ENCODE peak calls at places on chromosome 14, in six cellular contexts. U is Peyer's patch, J is ascending aorta, D is AG10803, X is fibroblast of pulmonary artery, G is GM06990. R is an unnamed sample.
A peak's percentile ranks its signal among the peaks of the same experiment; 100 is the strongest.

GRCh38 chr14:102973706-102974280 is 51.3 kb downstream of the AMN start:
- DNase-seq in U (no peak), J (no peak), D (no peak), X (no peak), G (no peak), R (no peak)

GRCh38 chr14:57057803-57058202 is 210.9 kb downstream of the EXOC5 start:
- DNase-seq in U (no peak), J (no peak), D (no peak), X (no peak), G (no peak), R (no peak)

GRCh38 chr14:21069388-21070082 is 569 bp upstream of the ARHGEF40 start:
- DNase-seq in U (no peak), J (no peak), D (peak; percentile 37), X (peak; percentile 43), G (no peak), R (no peak)

GRCh38 chr14:100160534-100160916 is 1.1 kb upstream of the DEGS2 start:
- DNase-seq in U (no peak), J (no peak), D (no peak), X (no peak), G (no peak), R (no peak)

GRCh38 chr14:50804181-50804721 is 26.7 kb downstream of the NIN start:
- DNase-seq in U (no peak), J (no peak), D (peak; percentile 85), X (peak; percentile 77), G (no peak), R (no peak)

GRCh38 chr14:87432698-87433097 is 560.3 kb downstream of the GALC start:
- DNase-seq in U (no peak), J (no peak), D (no peak), X (no peak), G (no peak), R (no peak)

GRCh38 chr14:95601650-95602049 is 66.8 kb downstream of the GLRX5 start:
- DNase-seq in U (no peak), J (no peak), D (no peak), X (no peak), G (no peak), R (no peak)

GRCh38 chr14:32329690-32330290 is 692 bp downstream of the AKAP6 start:
- DNase-seq in U (no peak), J (no peak), D (no peak), X (no peak), G (no peak), R (no peak)

GRCh38 chr14:21155963-21156362 is at the start of gene OR5AU1:
- DNase-seq in U (no peak), J (no peak), D (no peak), X (no peak), G (no peak), R (no peak)

DNA sequence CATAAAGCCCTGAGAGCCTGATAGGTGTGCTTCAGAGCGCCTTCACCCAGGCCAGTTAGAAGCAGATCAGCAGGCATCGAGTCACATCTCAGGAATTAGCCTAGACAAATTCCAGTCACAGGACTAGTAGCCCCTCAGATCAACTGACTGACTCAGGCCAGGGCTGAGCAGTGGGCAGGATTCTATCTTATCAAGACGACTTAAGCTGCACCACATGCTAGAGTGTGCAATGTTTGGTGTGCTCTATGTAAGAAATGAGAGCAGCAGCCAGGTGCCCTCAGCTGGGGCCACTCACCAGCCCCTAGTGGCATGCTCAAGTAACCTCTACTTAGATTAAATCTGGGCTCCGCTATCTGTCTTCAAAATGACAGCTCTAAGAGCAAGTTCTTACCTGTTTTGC is 19.7 kb upstream of the NGB start:
- DNase-seq in U (no peak), J (no peak), D (no peak), X (no peak), G (no peak), R (no peak)
- TF ChIP-seq CTCF in U (no peak), J (no peak), D (no peak), X (no peak), G (no peak), R (no peak)

GRCh38 chr14:97705976-97706375 is 908.8 kb downstream of the VRK1 start:
- DNase-seq in U (no peak), J (no peak), D (no peak), X (no peak), G (no peak), R (no peak)

GRCh38 chr14:97706814-97707213 is 909.6 kb downstream of the VRK1 start:
- DNase-seq in U (no peak), J (no peak), D (no peak), X (no peak), G (no peak), R (no peak)

GRCh38 chr14:97705107-97705506 is 907.9 kb downstream of the VRK1 start:
- DNase-seq in U (no peak), J (no peak), D (no peak), X (no peak), G (no peak), R (no peak)

GRCh38 chr14:97709552-97709951 is 912.4 kb downstream of the VRK1 start:
- DNase-seq in U (peak; percentile 55), J (no peak), D (no peak), X (no peak), G (no peak), R (no peak)

DNA sequence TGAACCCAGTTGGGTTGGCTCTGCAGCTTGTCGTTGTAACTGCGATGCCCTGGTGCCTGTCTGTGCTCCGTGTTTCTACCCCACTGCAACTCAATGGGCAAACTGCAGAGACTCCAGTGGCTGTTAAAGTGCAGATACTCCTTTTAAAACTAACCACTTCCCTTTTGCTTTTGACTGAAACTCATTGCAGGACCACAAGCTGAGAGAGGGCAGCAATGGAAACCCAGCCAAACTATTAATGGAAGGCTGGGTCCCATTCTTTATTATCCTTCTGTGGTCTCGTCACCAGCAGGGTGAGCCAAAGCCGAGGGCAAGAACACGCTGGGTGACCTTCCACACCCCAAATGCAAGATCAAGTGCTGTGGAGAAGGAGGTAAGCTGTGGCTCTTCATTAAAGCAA is 910.4 kb downstream of the VRK1 start:
- DNase-seq in U (no peak), J (no peak), D (no peak), X (no peak), G (peak; percentile 50), R (no peak)
- TF ChIP-seq CTCF in U (no peak), J (no peak), D (no peak), X (no peak), G (peak; percentile 16), R (no peak)

GRCh38 chr14:38904959-38905358 is 198.1 kb downstream of the SEC23A start:
- DNase-seq in U (no peak), J (no peak), D (no peak), X (no peak), G (no peak), R (no peak)
- TF ChIP-seq CTCF in U (no peak), J (no peak), D (no peak), X (no peak), G (no peak), R (no peak)

DNA sequence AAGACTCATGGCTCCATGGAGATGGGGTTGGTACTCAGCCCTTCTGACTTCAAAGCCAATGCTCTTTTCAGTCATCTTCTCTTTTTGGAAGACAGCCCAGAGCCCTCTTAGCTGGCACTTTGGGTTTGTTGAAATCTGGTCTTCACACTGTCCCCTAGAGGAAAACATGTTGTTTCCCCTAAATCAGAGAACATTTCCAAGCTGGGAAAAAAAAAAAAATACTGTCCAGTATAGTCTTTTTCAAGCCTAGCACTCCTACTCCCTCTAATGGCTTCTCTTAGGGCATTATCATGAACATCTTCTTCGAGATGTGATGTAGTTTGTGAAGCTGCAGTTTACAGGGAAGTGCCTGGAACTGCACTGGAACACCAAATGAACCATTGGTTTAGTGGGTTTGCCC is 3.0 kb upstream of the ZC3H14 start:
- DNase-seq in U (no peak), J (no peak), D (peak; percentile 76), X (peak; percentile 69), G (no peak), R (no peak)
- TF ChIP-seq CTCF in U (peak; percentile 17), J (no peak), D (peak; percentile 70), X (peak; percentile 52), G (peak; percentile 28), R (no peak)

DNA sequence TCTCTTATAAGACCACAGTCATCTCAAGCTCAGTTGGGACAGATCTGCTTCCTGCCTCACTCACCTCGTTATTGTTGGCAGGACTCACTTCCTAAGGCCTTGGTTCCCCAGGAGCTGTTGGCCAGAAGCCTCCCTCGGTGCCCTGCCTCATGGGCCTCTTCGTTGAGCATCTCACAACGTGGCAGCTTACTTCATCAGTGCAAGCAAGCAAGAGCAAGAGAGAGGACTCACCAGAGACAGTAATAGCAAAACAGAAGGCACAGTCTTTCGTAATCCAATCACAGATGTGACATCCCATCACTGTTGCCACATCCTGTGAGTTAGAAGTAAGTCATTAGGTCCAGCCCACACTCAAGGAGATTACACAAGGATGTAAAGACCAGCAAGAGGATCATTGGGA is 5.1 kb upstream of the NUMB start:
- DNase-seq in U (no peak), J (peak; percentile 32), D (peak; percentile 99), X (peak; percentile 98), G (peak; percentile 43), R (peak; percentile 24)
- TF ChIP-seq CTCF in U (no peak), J (no peak), D (no peak), X (no peak), G (no peak), R (no peak)

GRCh38 chr14:60085085-60085484 is 6.6 kb upstream of the PCNX4 start:
- DNase-seq in U (no peak), J (no peak), D (peak; percentile 65), X (peak; percentile 69), G (no peak), R (no peak)

GRCh38 chr14:60085693-60086092 is 6.0 kb upstream of the PCNX4 start:
- DNase-seq in U (no peak), J (no peak), D (no peak), X (no peak), G (no peak), R (no peak)

GRCh38 chr14:60079723-60080122 is 12.0 kb upstream of the PCNX4 start:
- DNase-seq in U (no peak), J (no peak), D (no peak), X (no peak), G (no peak), R (no peak)
- TF ChIP-seq CTCF in U (no peak), J (no peak), D (peak; percentile 11), X (peak; percentile 26), G (peak; percentile 14), R (no peak)

DNA sequence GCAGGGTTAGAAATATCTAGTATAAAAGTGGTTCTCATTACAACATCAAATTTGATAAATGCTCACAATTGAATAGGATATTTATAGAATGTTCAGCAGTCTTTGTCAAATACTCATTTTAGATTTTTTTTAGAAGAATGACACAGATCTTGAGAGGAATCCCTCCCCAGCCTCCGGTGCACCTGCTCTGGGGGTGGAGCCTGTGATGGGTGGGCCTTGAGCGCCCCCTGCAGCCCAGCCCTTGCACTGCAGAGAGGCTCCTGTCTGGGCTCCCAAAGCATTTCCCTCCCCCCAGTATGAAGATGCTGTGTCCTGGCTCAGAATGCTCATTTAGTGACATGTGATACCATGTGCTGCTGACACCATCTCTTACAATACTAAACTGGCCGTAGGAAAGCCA is 792.3 kb downstream of the TMEM121 start:
- DNase-seq in U (peak; percentile 52), J (no peak), D (no peak), X (no peak), G (peak; percentile 34), R (no peak)
- TF ChIP-seq CTCF in U (peak; percentile 42), J (no peak), D (no peak), X (no peak), G (peak; percentile 96), R (no peak)